ENCODE peak calls at places on chromosome 21, in four cellular contexts. C, W, X and A are unnamed samples.

GRCh38 chr21:42315296-42315891 is at the start of gene TFF3:
- DNase-seq in X (peak), C (peak), W (no peak), A (no peak)

GRCh38 chr21:46295177-46295711 is 9.1 kb downstream of the YBEY start:
- DNase-seq in W (no peak), C (no peak), X (no peak), A (no peak)

GRCh38 chr21:26710155-26710554 is 135.1 kb downstream of the ADAMTS1 start:
- DNase-seq in C (no peak), W (no peak), X (no peak), A (no peak)

GRCh38 chr21:46114963-46115362 is 17.1 kb downstream of the COL6A2 start:
- DNase-seq in C (no peak), W (no peak), X (no peak), A (peak)

GRCh38 chr21:45460611-45461368 is 55.8 kb downstream of the COL18A1 start:
- DNase-seq in W (no peak), X (no peak), C (no peak), A (no peak)

GRCh38 chr21:27329255-27329851 is 362.5 kb upstream of the ADAMTS5 start:
- DNase-seq in X (no peak), C (no peak), W (no peak), A (no peak)

GRCh38 chr21:45532826-45533730 is 9.2 kb downstream of the SLC19A1 start:
- DNase-seq in X (peak), W (no peak), C (no peak), A (peak)

GRCh38 chr21:35627462-35627861 is 432.9 kb downstream of the SETD4 start:
- DNase-seq in C (no peak), X (no peak), W (no peak), A (no peak)

GRCh38 chr21:44521928-44522752 is 17.9 kb downstream of the KRTAP10-1 start:
- DNase-seq in X (no peak), W (no peak), C (no peak), A (peak)

GRCh38 chr21:33023574-33024277 is 2.0 kb upstream of the OLIG2 start:
- DNase-seq in X (peak), W (no peak), C (no peak), A (no peak)

GRCh38 chr21:36166705-36167104 is 10.1 kb downstream of the DOP1B start:
- DNase-seq in W (no peak), C (no peak), X (no peak), A (no peak)

GRCh38 chr21:17613242-17613676 is 558 bp upstream of the BTG3 start:
- DNase-seq in W (no peak), X (no peak), C (no peak), A (peak)

GRCh38 chr21:40717008-40717407 is 129.9 kb downstream of the DSCAM start:
- DNase-seq in X (no peak), W (no peak), C (peak), A (no peak)

GRCh38 chr21:38903578-38904193 is 98.0 kb downstream of the ETS2 start:
- DNase-seq in W (no peak), X (no peak), C (peak), A (no peak)

GRCh38 chr21:33026878-33027400 is 1.2 kb downstream of the OLIG2 start:
- DNase-seq in X (no peak), W (no peak), C (peak), A (no peak)

GRCh38 chr21:33241846-33242245 is 12.1 kb downstream of the IFNAR2 start:
- DNase-seq in C (no peak), W (no peak), X (no peak), A (no peak)

GRCh38 chr21:44658913-44659595 is 1.3 kb downstream of the KRTAP12-3 start:
- DNase-seq in X (no peak), C (no peak), W (no peak), A (no peak)

GRCh38 chr21:45208627-45208951 is 79.1 kb downstream of the POFUT2 start:
- DNase-seq in X (no peak), C (no peak), W (no peak), A (no peak)

GRCh38 chr21:45413922-45414321 is 9.0 kb downstream of the COL18A1 start:
- DNase-seq in X (no peak), W (no peak), C (no peak), A (peak)

GRCh38 chr21:45410151-45410864 is 5.3 kb downstream of the COL18A1 start:
- DNase-seq in W (no peak), X (no peak), C (no peak), A (peak)

GRCh38 chr21:44783023-44783696 is 18.5 kb downstream of the UBE2G2 start:
- DNase-seq in W (no peak), X (no peak), C (no peak), A (no peak)

GRCh38 chr21:41932576-41933258 is 21.1 kb downstream of the C2CD2 start:
- DNase-seq in C (no peak), W (no peak), X (no peak), A (peak)

GRCh38 chr21:44989943-44990780 is 50.3 kb downstream of the SLX9 start:
- DNase-seq in C (no peak), W (no peak), X (no peak), A (no peak)

GRCh38 chr21:34582506-34583150 is 32.3 kb downstream of the RCAN1 start:
- DNase-seq in C (no peak), W (no peak), X (no peak), A (no peak)

GRCh38 chr21:36538761-36539160 is 58.8 kb upstream of the CLDN14 start:
- DNase-seq in X (no peak), W (no peak), C (no peak), A (no peak)

GRCh38 chr21:40165671-40166070 is 298.4 kb downstream of the PCP4 start:
- DNase-seq in W (no peak), X (no peak), C (no peak), A (no peak)

GRCh38 chr21:35244514-35244913 is 195.4 kb upstream of the RUNX1 start:
- DNase-seq in C (no peak), W (no peak), X (no peak), A (no peak)

GRCh38 chr21:42149656-42150457 is 69.1 kb upstream of the ABCG1 start:
- DNase-seq in X (peak), W (no peak), C (no peak), A (no peak)

GRCh38 chr21:29386803-29387202 is 88.1 kb downstream of the BACH1 start:
- DNase-seq in W (no peak), C (no peak), X (no peak), A (no peak)

GRCh38 chr21:46221664-46222435 is 6.7 kb downstream of the LSS start:
- DNase-seq in X (no peak), W (no peak), C (no peak), A (peak)

GRCh38 chr21:36542312-36543101 is 62.6 kb upstream of the CLDN14 start:
- DNase-seq in X (no peak), C (no peak), W (no peak), A (no peak)